ENCODE peak calls at places on chromosomes 11 and 22, in five cellular contexts. C is AG04449, L is PC-9, W is AG10803, K is endodermal cell. Z is an unnamed sample.

GRCh38 chr11:133082851-133083488 is 449.3 kb downstream of the OPCML start:
- DNase-seq in C (no peak), L (no peak), W (peak), K (peak), Z (peak)

GRCh38 chr22:39028281-39028680 is 7.4 kb downstream of the APOBEC3D start:
- DNase-seq in C (no peak), L (no peak), W (no peak), K (no peak), Z (no peak)

GRCh38 chr22:31431950-31432349 is 32.5 kb downstream of the DRG1 start:
- DNase-seq in C (no peak), L (no peak), W (no peak), K (no peak), Z (no peak)

GRCh38 chr22:21694795-21695431 is 29.1 kb downstream of the PPIL2 start:
- DNase-seq in C (no peak), L (no peak), W (no peak), K (peak), Z (no peak)

GRCh38 chr11:94134651-94135512 is 6.2 kb downstream of the PANX1 start:
- DNase-seq in C (peak), L (peak), W (peak), K (no peak), Z (peak)

GRCh38 chr11:16784097-16784496 is 45.6 kb downstream of the C11orf58 start:
- DNase-seq in C (no peak), L (no peak), W (no peak), K (no peak), Z (no peak)

GRCh38 chr11:110715541-110715940 is 3.3 kb upstream of the ARHGAP20 start:
- DNase-seq in C (no peak), L (no peak), W (peak), K (no peak), Z (peak)

GRCh38 chr11:31805037-31805628 is 6.0 kb downstream of the PAX6 start:
- DNase-seq in C (no peak), L (no peak), W (no peak), K (peak), Z (no peak)

GRCh38 chr11:855796-856195 is 13.1 kb downstream of the TSPAN4 start:
- DNase-seq in C (no peak), L (no peak), W (no peak), K (no peak), Z (no peak)

DNA sequence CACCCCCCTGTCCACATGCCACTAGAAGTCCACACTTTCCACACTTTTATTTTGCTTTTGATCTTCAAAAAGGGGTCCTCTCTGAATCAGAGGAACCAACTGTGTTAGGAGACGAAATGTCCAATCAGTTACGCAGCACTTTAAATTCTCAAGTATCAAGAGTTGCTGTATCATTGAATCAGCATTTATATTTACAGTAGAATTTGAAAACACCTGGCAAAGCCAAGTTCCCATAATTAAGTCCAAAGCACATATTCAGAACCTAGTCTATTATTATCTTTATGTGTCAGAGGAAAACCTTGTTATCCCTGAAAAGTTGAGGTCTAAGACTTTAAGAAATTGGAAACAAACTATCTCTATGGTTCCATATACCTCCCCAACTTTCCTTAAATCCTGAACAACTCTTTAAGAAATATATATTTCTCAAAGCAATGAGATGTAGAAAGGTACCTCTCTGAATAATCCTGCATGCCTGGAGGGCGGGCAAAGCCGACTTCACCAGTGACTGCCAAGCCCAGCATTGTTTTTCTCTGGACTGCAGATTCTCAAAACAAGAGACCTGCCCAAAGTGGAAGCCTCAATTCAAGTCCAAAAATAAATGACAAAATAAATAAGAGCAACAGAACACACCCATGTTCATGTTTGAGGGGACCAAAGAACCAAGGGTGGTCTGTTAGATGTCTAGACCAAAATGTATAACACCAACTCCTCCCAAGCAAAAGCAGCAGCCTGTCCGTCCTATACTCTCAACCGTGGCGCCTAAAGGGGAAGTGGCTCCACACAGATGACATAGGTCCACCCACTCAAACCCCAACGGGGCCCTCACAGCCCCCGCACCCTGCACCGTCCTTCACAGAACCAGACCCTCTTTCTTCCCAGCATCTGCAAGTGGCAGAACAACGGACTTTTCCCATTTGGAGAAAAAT is 76.0 kb upstream of the ARFGAP3 start:
- DNase-seq in C (no peak), L (no peak), W (peak), K (peak), Z (no peak)
- H3K4me3 ChIP-seq in C (peak), L (no peak), W (peak), K (no peak), Z (peak)

GRCh38 chr11:7548659-7549283 is 35.0 kb downstream of the PPFIBP2 start:
- DNase-seq in C (no peak), L (no peak), W (no peak), K (peak), Z (no peak)
- TF ChIP-seq CTCF in C (no peak), L (no peak), W (no peak), K (peak), Z (no peak)

GRCh38 chr11:130655308-130655707 is 206.9 kb downstream of the ADAMTS15 start:
- DNase-seq in C (no peak), L (no peak), W (no peak), K (no peak), Z (no peak)

GRCh38 chr11:130650456-130651068 is 202.1 kb downstream of the ADAMTS15 start:
- DNase-seq in C (no peak), L (no peak), W (peak), K (no peak), Z (peak)

GRCh38 chr11:130651266-130651855 is 202.9 kb downstream of the ADAMTS15 start:
- DNase-seq in C (no peak), L (no peak), W (no peak), K (no peak), Z (no peak)

GRCh38 chr11:130653838-130654601 is 205.6 kb downstream of the ADAMTS15 start:
- DNase-seq in C (no peak), L (peak), W (peak), K (peak), Z (peak)

GRCh38 chr11:130652671-130653335 is 204.4 kb downstream of the ADAMTS15 start:
- DNase-seq in C (peak), L (no peak), W (peak), K (peak), Z (peak)
- H3K4me3 ChIP-seq in C (no peak), L (no peak), W (no peak), K (no peak), Z (no peak)

DNA sequence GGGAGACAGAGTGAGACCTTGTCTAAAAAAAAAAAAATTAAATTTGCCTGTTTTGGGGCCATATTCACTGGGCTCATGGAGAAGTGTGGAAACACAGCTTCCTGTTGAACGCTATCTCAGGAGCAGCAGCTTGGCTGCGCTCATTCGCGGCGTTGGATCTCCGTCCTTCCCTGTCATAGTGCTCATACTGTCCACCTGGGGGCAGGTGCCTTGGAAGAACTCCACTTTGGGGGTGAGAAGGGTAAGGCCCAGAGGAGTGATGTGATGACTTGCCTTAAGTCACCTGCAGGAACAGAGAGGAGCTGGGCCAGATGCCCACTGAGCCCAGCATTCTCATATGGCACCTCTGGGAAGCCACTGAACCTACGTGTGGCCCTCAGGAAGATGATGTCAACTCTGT is 82.8 kb downstream of the CABIN1 start:
- DNase-seq in C (no peak), L (no peak), W (no peak), K (no peak), Z (no peak)
- TF ChIP-seq CTCF in C (no peak), L (no peak), W (no peak), K (peak), Z (no peak)

GRCh38 chr11:33932721-33933120 is 40.8 kb upstream of the LMO2 start:
- DNase-seq in C (no peak), L (no peak), W (no peak), K (peak), Z (no peak)

GRCh38 chr11:33933607-33934006 is 41.7 kb upstream of the LMO2 start:
- DNase-seq in C (no peak), L (no peak), W (no peak), K (no peak), Z (no peak)

GRCh38 chr11:33930317-33931021 is 38.6 kb upstream of the LMO2 start:
- DNase-seq in C (no peak), L (no peak), W (peak), K (peak), Z (peak)

GRCh38 chr11:33928564-33928963 is 36.7 kb upstream of the LMO2 start:
- DNase-seq in C (no peak), L (no peak), W (no peak), K (no peak), Z (no peak)

DNA sequence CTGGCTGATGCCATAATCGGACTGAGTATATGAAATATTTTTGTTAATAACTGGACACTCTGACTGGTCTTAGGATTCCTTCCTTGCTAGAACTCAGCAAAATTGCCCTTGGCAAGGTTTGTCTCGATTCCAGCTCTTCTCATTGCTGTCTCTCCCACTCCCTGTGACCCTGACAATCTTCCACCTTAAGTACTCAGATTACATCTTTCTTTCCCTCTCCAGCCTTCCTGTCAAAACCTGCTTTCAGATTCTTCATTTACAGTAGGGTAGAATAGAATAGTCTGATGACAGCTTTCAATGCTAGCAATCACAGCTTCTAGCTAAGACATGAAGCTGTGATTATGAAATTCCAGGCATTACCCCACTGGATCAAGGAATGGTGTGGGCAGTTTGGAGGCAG is 39.2 kb upstream of the LMO2 start:
- DNase-seq in C (no peak), L (no peak), W (no peak), K (no peak), Z (no peak)
- H3K4me3 ChIP-seq in C (no peak), L (no peak), W (no peak), K (no peak), Z (no peak)

GRCh38 chr11:43810929-43811596 is 69.6 kb upstream of the ALKBH3 start:
- DNase-seq in C (no peak), L (no peak), W (no peak), K (no peak), Z (peak)
- TF ChIP-seq CTCF in C (no peak), L (no peak), W (peak), K (peak), Z (peak)